ENCODE peak calls at places on chromosomes 6 and 20, in nine cellular contexts. B is ovary, M is endodermal cell, V is suprapubic skin, R is upper lobe of right lung, H is IMR-90, U is AG09319, P is D721Med, N is RWPE1. Z is an unnamed sample.
A peak's percentile ranks its signal among the peaks of the same experiment; 100 is the strongest.

GRCh38 chr6:722608-723007 is 29.7 kb upstream of the EXOC2 start:
- DNase-seq in V (no peak), B (no peak), U (peak; percentile 66), N (no peak), H (peak; percentile 44), M (no peak), R (no peak), P (no peak), Z (no peak)

GRCh38 chr6:146297815-146298214 is 245.8 kb upstream of the RAB32 start:
- DNase-seq in H (no peak), M (no peak), P (no peak), N (no peak), B (no peak), V (no peak), R (no peak), U (no peak), Z (no peak)

GRCh38 chr6:115004204-115004603 is 661.4 kb upstream of the HS3ST5 start:
- DNase-seq in R (no peak), B (no peak), M (no peak), V (no peak), N (no peak), H (no peak), P (no peak), U (no peak), Z (no peak)

GRCh38 chr6:68876792-68877493 is 241.9 kb downstream of the ADGRB3 start:
- DNase-seq in H (peak; percentile 4), B (no peak), P (no peak), N (peak; percentile 4), V (no peak), U (no peak), M (no peak), R (no peak), Z (no peak)

GRCh38 chr6:156933201-156934053 is 156.2 kb downstream of the ARID1B start:
- DNase-seq in U (no peak), V (no peak), R (peak; percentile 77), M (peak; percentile 73), H (no peak), B (no peak), N (no peak), P (no peak), Z (no peak)

GRCh38 chr6:111612379-111612778 is 6.7 kb upstream of the TRAF3IP2 start:
- DNase-seq in V (no peak), R (no peak), M (no peak), N (no peak), P (no peak), B (no peak), U (no peak), H (no peak), Z (no peak)

GRCh38 chr6:28802417-28803336 is 121.1 kb downstream of the TRIM27 start:
- DNase-seq in N (peak; percentile 42), R (no peak), M (peak; percentile 83), U (no peak), B (no peak), H (peak; percentile 65), P (no peak), V (no peak), Z (no peak)

GRCh38 chr6:42564496-42564890 is 664 bp downstream of the UBR2 start:
- DNase-seq in R (no peak), P (no peak), M (no peak), U (no peak), H (no peak), B (no peak), V (no peak), N (peak; percentile 47), Z (no peak)

GRCh38 chr6:142966294-142966693 is 21.3 kb upstream of the HIVEP2 start:
- DNase-seq in B (no peak), U (no peak), H (no peak), R (no peak), M (no peak), N (no peak), P (no peak), V (no peak), Z (no peak)

GRCh38 chr6:44217332-44218143 is 812 bp downstream of the MYMX start:
- DNase-seq in N (no peak), B (peak; percentile 54), P (no peak), V (no peak), H (peak; percentile 14), R (peak; percentile 75), U (no peak), M (peak; percentile 88), Z (no peak)

GRCh38 chr6:73108949-73109348 is 116.3 kb downstream of the KHDC1L start:
- DNase-seq in R (no peak), N (no peak), U (no peak), B (no peak), H (no peak), V (no peak), M (no peak), P (no peak), Z (no peak)

GRCh38 chr6:5398530-5398929 is 137.2 kb downstream of the FARS2 start:
- DNase-seq in B (no peak), H (peak; percentile 61), N (peak; percentile 40), M (no peak), R (no peak), U (no peak), P (no peak), V (no peak), Z (no peak)

GRCh38 chr20:49475292-49475691 is 7.2 kb downstream of the KCNB1 start:
- DNase-seq in P (no peak), M (no peak), H (no peak), U (no peak), B (no peak), V (no peak), N (no peak), R (no peak), Z (no peak)

GRCh38 chr20:61762886-61763739 is 302.6 kb downstream of the TAF4 start:
- DNase-seq in M (peak; percentile 31), H (no peak), P (no peak), R (no peak), V (peak; percentile 54), U (no peak), B (no peak), N (no peak), Z (no peak)

GRCh38 chr20:24995741-24996448 is 3.3 kb upstream of the APMAP start:
- DNase-seq in H (no peak), N (no peak), V (peak; percentile 53), U (no peak), P (no peak), R (peak; percentile 34), M (peak; percentile 44), B (no peak), Z (no peak)

GRCh38 chr20:44552950-44553908 is 29.1 kb upstream of the PKIG start:
- DNase-seq in R (no peak), H (peak; percentile 94), B (no peak), N (peak; percentile 67), P (no peak), U (peak; percentile 72), M (no peak), V (no peak), Z (no peak)

GRCh38 chr6:106894978-106895702 is 79.4 kb downstream of the CD24 start:
- DNase-seq in R (no peak), B (no peak), U (no peak), V (no peak), H (peak; percentile 11), N (no peak), P (no peak), M (no peak), Z (no peak)

GRCh38 chr6:28544211-28544610 is 18.5 kb downstream of the GPX5 start:
- DNase-seq in R (no peak), M (peak; percentile 61), V (no peak), B (no peak), P (no peak), U (no peak), N (no peak), H (no peak), Z (no peak)

GRCh38 chr6:109690740-109691687 is at the start of the genes AK9 and FIG4:
- DNase-seq in B (peak; percentile 92), P (peak; percentile 34), U (peak; percentile 71), H (peak; percentile 90), M (peak; percentile 98), V (peak; percentile 96), R (peak; percentile 97), N (peak; percentile 90), Z (peak; percentile 79)
- TF ChIP-seq CTCF in B (no peak), P (peak; percentile 20), U (peak; percentile 49), H (peak; percentile 13), M (peak; percentile 51), V (no peak), R (peak; percentile 20), N (peak; percentile 21), Z (no peak)

GRCh38 chr6:79711167-79711566 is 80.0 kb downstream of the SH3BGRL2 start:
- DNase-seq in B (no peak), H (no peak), N (no peak), U (no peak), V (no peak), P (no peak), M (no peak), R (no peak), Z (no peak)

GRCh38 chr6:79712144-79712543 is 81.0 kb downstream of the SH3BGRL2 start:
- DNase-seq in P (no peak), U (no peak), B (no peak), R (no peak), M (no peak), N (no peak), V (no peak), H (no peak), Z (no peak)

GRCh38 chr6:79710127-79710526 is 79.0 kb downstream of the SH3BGRL2 start:
- DNase-seq in N (no peak), B (no peak), P (no peak), U (no peak), V (no peak), R (no peak), H (no peak), M (no peak), Z (no peak)

GRCh38 chr6:79712616-79713015 is 81.5 kb downstream of the SH3BGRL2 start:
- DNase-seq in N (no peak), R (no peak), M (no peak), V (no peak), H (no peak), P (no peak), B (no peak), U (no peak), Z (no peak)

GRCh38 chr6:79713701-79714322 is 82.7 kb downstream of the SH3BGRL2 start:
- DNase-seq in N (peak; percentile 20), R (no peak), P (no peak), H (peak; percentile 50), M (peak; percentile 82), V (no peak), U (no peak), B (no peak), Z (no peak)
- TF ChIP-seq CTCF in N (peak; percentile 50), R (peak; percentile 62), P (peak; percentile 82), H (peak; percentile 65), M (peak; percentile 93), V (no peak), U (peak; percentile 65), B (no peak), Z (peak; percentile 46)

GRCh38 chr6:121305957-121306607 is 28.2 kb downstream of the TBC1D32 start:
- DNase-seq in B (no peak), P (no peak), U (no peak), V (no peak), H (peak; percentile 25), R (no peak), M (no peak), N (peak; percentile 40), Z (no peak)
- TF ChIP-seq CTCF in B (no peak), P (peak; percentile 79), U (peak; percentile 30), V (peak; percentile 6), H (peak; percentile 51), R (peak; percentile 58), M (peak; percentile 87), N (peak; percentile 65), Z (peak; percentile 51)

DNA sequence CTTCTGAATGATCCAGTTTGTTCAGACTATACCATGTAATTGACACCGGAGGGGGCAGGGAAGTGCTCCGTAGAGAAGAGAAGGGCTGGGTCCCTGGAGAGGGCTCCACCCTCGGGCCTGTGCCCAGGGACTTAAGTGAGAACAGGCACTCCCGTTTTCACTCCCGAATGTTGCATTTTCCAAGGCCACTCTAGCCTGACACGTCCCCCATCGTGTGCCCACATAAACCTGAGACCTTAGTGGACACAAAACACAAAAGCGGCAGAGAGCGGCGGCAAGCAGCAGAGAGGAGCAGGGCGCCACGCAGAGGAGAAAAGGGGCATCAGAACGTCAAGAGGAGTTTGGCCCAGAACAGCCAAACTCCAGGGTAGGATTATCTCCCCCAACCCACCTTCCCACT is 1405.1 kb downstream of the GRIK2 start:
- DNase-seq in N (no peak), R (peak; percentile 30), U (no peak), V (no peak), H (no peak), M (peak; percentile 88), P (no peak), B (no peak), Z (no peak)
- TF ChIP-seq CTCF in N (no peak), R (no peak), U (no peak), V (no peak), H (no peak), M (peak; percentile 83), P (no peak), B (no peak), Z (no peak)